ENCODE peak calls at places on chromosomes 7 and 10, in nine cellular contexts. O is lower lobe of right lung, F is epithelial cell of esophagus, C is RPMI8226, J is Kasumi-1, H is ureter, W is non-pigmented ciliary epithelial cell, S is neural progenitor cell, T is AG20443. D is an unnamed sample.

GRCh38 chr10:1119027-1119426 is 62.8 kb downstream of the WDR37 start:
- DNase-seq in O (no peak), F (no peak), C (no peak), J (no peak), H (no peak), W (no peak), S (no peak), T (no peak), D (no peak)

GRCh38 chr10:13346912-13347234 is 1.2 kb downstream of the SEPHS1 start:
- DNase-seq in O (no peak), F (no peak), C (peak; percentile 17), J (no peak), H (no peak), W (no peak), S (peak; percentile 44), T (no peak), D (no peak)

GRCh38 chr7:33807779-33808482 is 97.4 kb upstream of the BMPER start:
- DNase-seq in O (no peak), F (peak; percentile 99), C (no peak), J (no peak), H (no peak), W (peak; percentile 69), S (peak; percentile 25), T (peak; percentile 64), D (peak; percentile 78)

GRCh38 chr10:77548671-77549070 is 88.9 kb downstream of the KCNMA1 start:
- DNase-seq in O (no peak), F (peak; percentile 25), C (no peak), J (no peak), H (no peak), W (no peak), S (no peak), T (no peak), D (no peak)

GRCh38 chr10:19843487-19843886 is 27.3 kb downstream of the PLXDC2 start:
- DNase-seq in O (no peak), F (no peak), C (no peak), J (no peak), H (no peak), W (no peak), S (no peak), T (no peak), D (no peak)

GRCh38 chr7:124276005-124276606 is 243.2 kb upstream of the TMEM229A start:
- DNase-seq in O (no peak), F (peak; percentile 51), C (peak; percentile 54), J (peak; percentile 21), H (no peak), W (no peak), S (peak; percentile 61), T (no peak), D (no peak)

GRCh38 chr10:77245953-77246352 is 391.7 kb downstream of the KCNMA1 start:
- DNase-seq in O (no peak), F (peak; percentile 87), C (no peak), J (peak; percentile 65), H (no peak), W (no peak), S (no peak), T (peak; percentile 35), D (no peak)

GRCh38 chr7:540579-540978 is 20.9 kb upstream of the PDGFA start:
- DNase-seq in O (no peak), F (no peak), C (no peak), J (no peak), H (no peak), W (no peak), S (no peak), T (no peak), D (no peak)

GRCh38 chr7:4738711-4739527 is 36.5 kb upstream of the AP5Z1 start:
- DNase-seq in O (no peak), F (peak; percentile 77), C (no peak), J (peak; percentile 50), H (no peak), W (peak; percentile 51), S (peak; percentile 81), T (peak; percentile 70), D (peak; percentile 45)

GRCh38 chr10:132233501-132234075 is 46.8 kb downstream of the DPYSL4 start:
- DNase-seq in O (no peak), F (no peak), C (no peak), J (no peak), H (no peak), W (no peak), S (no peak), T (no peak), D (no peak)

GRCh38 chr10:69734416-69734796 is 67.3 kb upstream of the COL13A1 start:
- DNase-seq in O (no peak), F (peak; percentile 21), C (no peak), J (no peak), H (no peak), W (no peak), S (no peak), T (no peak), D (no peak)

GRCh38 chr7:27295236-27295635 is 52.6 kb downstream of the EVX1 start:
- DNase-seq in O (no peak), F (no peak), C (no peak), J (no peak), H (no peak), W (no peak), S (no peak), T (no peak), D (no peak)

GRCh38 chr10:97336942-97337719 is 2.6 kb upstream of the FRAT2 start:
- DNase-seq in O (no peak), F (peak; percentile 89), C (no peak), J (no peak), H (peak; percentile 56), W (no peak), S (peak; percentile 94), T (no peak), D (no peak)

D was measured in AG09309.